ENCODE peak calls at places on chromosomes 1 and 21, in six cellular contexts. One of them, this sample, is unnamed. For H3K4me1, the result is how much of the 10 kb centered on the place peaks cover.

GRCh38 chr1:14553711-14554110 is 44.8 kb upstream of the KAZN start:
- DNase-seq in body of pancreas: no peak
- DNase-seq in adrenal gland: peak
- DNase-seq in keratinocyte: no peak
- DNase-seq in IMR-90: no peak
- DNase-seq in tibial artery: no peak
- DNase-seq in this sample: peak

GRCh38 chr1:197399691-197400521 is 131.9 kb downstream of the CRB1 start:
- DNase-seq in adrenal gland: no peak
- DNase-seq in tibial artery: no peak
- DNase-seq in body of pancreas: peak
- DNase-seq in keratinocyte: no peak
- DNase-seq in IMR-90: peak
- DNase-seq in this sample: peak

GRCh38 chr1:199064971-199065370 is 426.1 kb downstream of the PTPRC start:
- DNase-seq in body of pancreas: no peak
- DNase-seq in adrenal gland: no peak
- DNase-seq in tibial artery: no peak
- DNase-seq in IMR-90: no peak
- DNase-seq in keratinocyte: no peak
- DNase-seq in this sample: no peak

GRCh38 chr1:15941899-15942660 is 33.8 kb downstream of the ZBTB17 start:
- DNase-seq in adrenal gland: no peak
- DNase-seq in IMR-90: no peak
- DNase-seq in body of pancreas: peak
- DNase-seq in tibial artery: no peak
- DNase-seq in keratinocyte: no peak
- DNase-seq in this sample: no peak

GRCh38 chr1:221911714-221912113 is 169.8 kb upstream of the DUSP10 start:
- DNase-seq in adrenal gland: no peak
- DNase-seq in IMR-90: no peak
- DNase-seq in body of pancreas: no peak
- DNase-seq in tibial artery: no peak
- DNase-seq in keratinocyte: no peak
- DNase-seq in this sample: no peak

GRCh38 chr1:219778793-219779369 is 149.5 kb downstream of the SLC30A10 start:
- DNase-seq in IMR-90: peak
- DNase-seq in body of pancreas: no peak
- DNase-seq in keratinocyte: no peak
- DNase-seq in tibial artery: no peak
- DNase-seq in adrenal gland: no peak
- DNase-seq in this sample: no peak

GRCh38 chr1:43945898-43946243 is 879 bp upstream of the IPO13 start:
- DNase-seq in body of pancreas: no peak
- DNase-seq in IMR-90: no peak
- DNase-seq in keratinocyte: no peak
- DNase-seq in tibial artery: no peak
- DNase-seq in adrenal gland: peak
- DNase-seq in this sample: no peak

GRCh38 chr1:44684525-44684924 is 10.0 kb downstream of the ARMH1 start:
- DNase-seq in adrenal gland: no peak
- DNase-seq in tibial artery: no peak
- DNase-seq in IMR-90: no peak
- DNase-seq in body of pancreas: no peak
- DNase-seq in keratinocyte: no peak
- DNase-seq in this sample: no peak

GRCh38 chr1:34500451-34500850 is 254.4 kb upstream of the GJB5 start:
- DNase-seq in body of pancreas: no peak
- DNase-seq in adrenal gland: peak
- DNase-seq in IMR-90: no peak
- DNase-seq in keratinocyte: no peak
- DNase-seq in tibial artery: no peak
- DNase-seq in this sample: peak

GRCh38 chr1:221162352-221162751 is 283.1 kb downstream of the HLX start:
- DNase-seq in tibial artery: no peak
- DNase-seq in body of pancreas: no peak
- DNase-seq in IMR-90: no peak
- DNase-seq in keratinocyte: no peak
- DNase-seq in adrenal gland: no peak
- DNase-seq in this sample: no peak

GRCh38 chr21:45290948-45291612 is 3.4 kb upstream of the POFUT2 start:
- DNase-seq in keratinocyte: no peak
- DNase-seq in tibial artery: peak
- DNase-seq in body of pancreas: no peak
- DNase-seq in adrenal gland: peak
- DNase-seq in IMR-90: peak
- DNase-seq in this sample: no peak

GRCh38 chr1:202255343-202255742 is 61.7 kb downstream of the LGR6 start:
- DNase-seq in IMR-90: peak
- DNase-seq in keratinocyte: no peak
- DNase-seq in tibial artery: peak
- DNase-seq in body of pancreas: no peak
- DNase-seq in adrenal gland: no peak
- DNase-seq in this sample: no peak

GRCh38 chr1:47948126-47948525 is 49.1 kb downstream of the TRABD2B start:
- DNase-seq in adrenal gland: no peak
- DNase-seq in IMR-90: no peak
- DNase-seq in keratinocyte: no peak
- DNase-seq in tibial artery: no peak
- DNase-seq in body of pancreas: peak
- DNase-seq in this sample: peak

GRCh38 chr1:9866836-9867235 is 43.1 kb upstream of the CLSTN1 start:
- DNase-seq in keratinocyte: no peak
- DNase-seq in body of pancreas: no peak
- DNase-seq in IMR-90: no peak
- DNase-seq in tibial artery: no peak
- DNase-seq in adrenal gland: no peak
- DNase-seq in this sample: no peak

GRCh38 chr1:207904377-207904902 is 6.5 kb downstream of the CD34 start:
- DNase-seq in body of pancreas: no peak
- DNase-seq in tibial artery: no peak
- DNase-seq in IMR-90: no peak
- DNase-seq in keratinocyte: no peak
- DNase-seq in adrenal gland: no peak
- DNase-seq in this sample: no peak

GRCh38 chr1:202131956-202132821 is 9.5 kb downstream of the GPR37L1 start:
- DNase-seq in body of pancreas: peak
- DNase-seq in keratinocyte: no peak
- DNase-seq in tibial artery: peak
- DNase-seq in IMR-90: no peak
- DNase-seq in adrenal gland: peak
- DNase-seq in this sample: no peak

GRCh38 chr1:42999308-42999707 is 40.6 kb upstream of the SLC2A1 start:
- DNase-seq in keratinocyte: no peak
- DNase-seq in adrenal gland: no peak
- DNase-seq in body of pancreas: no peak
- DNase-seq in IMR-90: peak
- DNase-seq in tibial artery: no peak
- DNase-seq in this sample: no peak

GRCh38 chr1:179591592-179592580 is at the start of gene TDRD5:
- DNase-seq in adrenal gland: peak
- DNase-seq in tibial artery: no peak
- DNase-seq in body of pancreas: peak
- DNase-seq in keratinocyte: no peak
- DNase-seq in IMR-90: no peak
- DNase-seq in this sample: peak

GRCh38 chr1:92029241-92029922 is 403 bp upstream of the EPHX4 start:
- DNase-seq in adrenal gland: no peak
- DNase-seq in IMR-90: peak
- DNase-seq in keratinocyte: no peak
- DNase-seq in tibial artery: no peak
- DNase-seq in body of pancreas: no peak
- DNase-seq in this sample: no peak

GRCh38 chr1:159925713-159926066 is 383 bp upstream of the TAGLN2 start:
- DNase-seq in tibial artery: peak
- DNase-seq in body of pancreas: peak
- DNase-seq in IMR-90: no peak
- DNase-seq in adrenal gland: no peak
- DNase-seq in keratinocyte: peak
- DNase-seq in this sample: no peak

GRCh38 chr21:38443110-38443509 is 55.2 kb downstream of the ERG start:
- DNase-seq in body of pancreas: no peak
- DNase-seq in keratinocyte: no peak
- DNase-seq in IMR-90: no peak
- DNase-seq in adrenal gland: no peak
- DNase-seq in tibial artery: no peak
- DNase-seq in this sample: no peak

GRCh38 chr1:27519341-27520258 is 29.6 kb upstream of the WASF2 start:
- DNase-seq in tibial artery: no peak
- DNase-seq in body of pancreas: peak
- DNase-seq in IMR-90: no peak
- DNase-seq in adrenal gland: peak
- DNase-seq in keratinocyte: no peak
- DNase-seq in this sample: peak

GRCh38 chr1:3315991-3316943 is 138.2 kb upstream of the ARHGEF16 start:
- DNase-seq in tibial artery: no peak
- DNase-seq in body of pancreas: no peak
- DNase-seq in IMR-90: no peak
- DNase-seq in adrenal gland: no peak
- DNase-seq in keratinocyte: no peak
- DNase-seq in this sample: no peak

GRCh38 chr1:178279287-178279686 is 185.4 kb downstream of the RASAL2 start:
- DNase-seq in IMR-90: no peak
- DNase-seq in adrenal gland: no peak
- DNase-seq in keratinocyte: no peak
- DNase-seq in tibial artery: no peak
- DNase-seq in body of pancreas: no peak
- DNase-seq in this sample: no peak

GRCh38 chr1:64685942-64686341 is 58.9 kb upstream of the RAVER2 start:
- DNase-seq in IMR-90: no peak
- DNase-seq in body of pancreas: no peak
- DNase-seq in tibial artery: no peak
- DNase-seq in adrenal gland: peak
- DNase-seq in keratinocyte: no peak
- DNase-seq in this sample: no peak

GRCh38 chr1:183227963-183228649 is 42.0 kb downstream of the LAMC2 start:
- DNase-seq in keratinocyte: no peak
- DNase-seq in adrenal gland: peak
- DNase-seq in IMR-90: peak
- DNase-seq in tibial artery: peak
- DNase-seq in body of pancreas: peak
- DNase-seq in this sample: peak

GRCh38 chr1:235597867-235598553 is 51.6 kb downstream of the GNG4 start:
- DNase-seq in IMR-90: peak
- DNase-seq in tibial artery: no peak
- DNase-seq in body of pancreas: no peak
- DNase-seq in keratinocyte: no peak
- DNase-seq in adrenal gland: no peak
- DNase-seq in this sample: peak
- TF ChIP-seq CTCF in IMR-90: peak
- TF ChIP-seq CTCF in tibial artery: peak
- TF ChIP-seq CTCF in body of pancreas: no peak
- TF ChIP-seq CTCF in keratinocyte: peak
- TF ChIP-seq CTCF in adrenal gland: peak
- TF ChIP-seq CTCF in this sample: peak

GRCh38 chr1:70866522-70867256 is 180.9 kb downstream of the PTGER3 start:
- DNase-seq in keratinocyte: no peak
- DNase-seq in tibial artery: no peak
- DNase-seq in body of pancreas: peak
- DNase-seq in adrenal gland: peak
- DNase-seq in IMR-90: no peak
- DNase-seq in this sample: no peak
- H3K4me3 ChIP-seq in keratinocyte: no peak
- H3K4me3 ChIP-seq in tibial artery: no peak
- H3K4me3 ChIP-seq in body of pancreas: no peak
- H3K4me3 ChIP-seq in adrenal gland: no peak
- H3K4me3 ChIP-seq in IMR-90: no peak
- H3K4me3 ChIP-seq in this sample: no peak

DNA sequence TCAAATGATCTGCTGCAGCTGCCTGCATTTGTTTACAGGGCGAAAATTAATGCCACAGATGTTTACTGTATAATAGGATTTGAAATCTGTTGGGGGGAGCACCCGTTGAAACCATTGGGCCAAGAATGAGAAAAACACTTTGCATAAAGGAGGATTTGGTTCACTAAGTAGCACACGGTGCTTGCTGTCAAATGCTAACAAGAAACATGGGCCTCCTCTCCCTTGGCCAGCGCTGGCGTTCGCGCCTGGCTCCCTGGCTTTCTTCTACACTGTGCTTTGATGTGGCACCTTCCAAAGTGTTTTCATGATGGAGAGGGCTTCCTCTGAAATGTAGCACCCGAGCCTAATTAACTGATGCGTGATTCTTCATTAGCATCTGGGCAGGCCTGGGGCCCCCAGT is 365.7 kb downstream of the CAMTA1 start:
- DNase-seq in IMR-90: no peak
- DNase-seq in tibial artery: no peak
- DNase-seq in adrenal gland: no peak
- DNase-seq in body of pancreas: no peak
- DNase-seq in keratinocyte: no peak
- DNase-seq in this sample: no peak
- H3K4me1 ChIP-seq in IMR-90: under half
- H3K4me1 ChIP-seq in tibial artery: under half
- H3K4me1 ChIP-seq in adrenal gland: under half
- H3K4me1 ChIP-seq in body of pancreas: under half
- H3K4me1 ChIP-seq in keratinocyte: under half
- H3K4me1 ChIP-seq in this sample: under half

GRCh38 chr1:154998201-154998780 is 4.3 kb upstream of the ZBTB7B start:
- DNase-seq in keratinocyte: no peak
- DNase-seq in IMR-90: no peak
- DNase-seq in body of pancreas: no peak
- DNase-seq in tibial artery: no peak
- DNase-seq in adrenal gland: peak
- DNase-seq in this sample: no peak
- TF ChIP-seq CTCF in keratinocyte: peak
- TF ChIP-seq CTCF in IMR-90: no peak
- TF ChIP-seq CTCF in body of pancreas: no peak
- TF ChIP-seq CTCF in tibial artery: no peak
- TF ChIP-seq CTCF in adrenal gland: no peak
- TF ChIP-seq CTCF in this sample: peak

GRCh38 chr21:43703068-43703880 is 15.7 kb upstream of the PDXK start:
- DNase-seq in IMR-90: peak
- DNase-seq in body of pancreas: peak
- DNase-seq in tibial artery: no peak
- DNase-seq in adrenal gland: no peak
- DNase-seq in keratinocyte: no peak
- DNase-seq in this sample: peak
- H3K4me3 ChIP-seq in IMR-90: no peak
- H3K4me3 ChIP-seq in body of pancreas: no peak
- H3K4me3 ChIP-seq in tibial artery: no peak
- H3K4me3 ChIP-seq in adrenal gland: no peak
- H3K4me3 ChIP-seq in keratinocyte: no peak
- H3K4me3 ChIP-seq in this sample: no peak

GRCh38 chr1:17566892-17567291 is 27.4 kb downstream of the ARHGEF10L start:
- DNase-seq in body of pancreas: no peak
- DNase-seq in tibial artery: no peak
- DNase-seq in keratinocyte: no peak
- DNase-seq in adrenal gland: no peak
- DNase-seq in IMR-90: no peak
- DNase-seq in this sample: no peak
- H3K4me1 ChIP-seq in body of pancreas: half or more
- H3K4me1 ChIP-seq in tibial artery: half or more
- H3K4me1 ChIP-seq in keratinocyte: under half
- H3K4me1 ChIP-seq in adrenal gland: under half
- H3K4me1 ChIP-seq in IMR-90: under half
- H3K4me1 ChIP-seq in this sample: under half